ENCODE peak calls at places on chromosome 12, in six cellular contexts. A is stomach; M is body of pancreas; G is suprapubic skin; W is endothelial cell of umbilical vein; K is CD8-positive, alpha-beta T cell. Y is an unnamed sample.

GRCh38 chr12:25497021-25497420 is 56.1 kb downstream of the LMNTD1 start:
- DNase-seq in A (no peak), M (no peak), G (no peak), W (no peak), K (no peak), Y (no peak)

GRCh38 chr12:63889236-63889635 is 44.7 kb downstream of the SRGAP1 start:
- DNase-seq in A (no peak), M (no peak), G (no peak), W (no peak), K (no peak), Y (no peak)

GRCh38 chr12:59624732-59625455 is 29.1 kb downstream of the SLC16A7 start:
- DNase-seq in A (no peak), M (no peak), G (no peak), W (no peak), K (no peak), Y (no peak)

GRCh38 chr12:94660436-94660835 is 10.1 kb upstream of the TMCC3 start:
- DNase-seq in A (no peak), M (no peak), G (no peak), W (no peak), K (no peak), Y (no peak)

GRCh38 chr12:52082668-52082987 is 3.1 kb downstream of the SMIM41 start:
- DNase-seq in A (no peak), M (no peak), G (no peak), W (no peak), K (no peak), Y (no peak)

GRCh38 chr12:3047961-3048360 is 29.2 kb upstream of the TSPAN9 start:
- DNase-seq in A (no peak), M (no peak), G (no peak), W (peak; percentile 12), K (no peak), Y (no peak)

GRCh38 chr12:18141583-18141982 is 51.6 kb upstream of the RERGL start:
- DNase-seq in A (no peak), M (no peak), G (no peak), W (no peak), K (no peak), Y (no peak)

GRCh38 chr12:29534935-29535334 is 37.4 kb upstream of the OVCH1 start:
- DNase-seq in A (no peak), M (no peak), G (no peak), W (no peak), K (no peak), Y (no peak)

GRCh38 chr12:113440947-113441782 is 19.0 kb downstream of the SDSL start:
- DNase-seq in A (no peak), M (no peak), G (no peak), W (no peak), K (no peak), Y (no peak)

GRCh38 chr12:132317233-132317938 is 12.0 kb downstream of the GALNT9 start:
- DNase-seq in A (no peak), M (no peak), G (no peak), W (no peak), K (no peak), Y (peak; percentile 39)

GRCh38 chr12:124747426-124748161 is 116.1 kb downstream of the SCARB1 start:
- DNase-seq in A (no peak), M (no peak), G (no peak), W (peak; percentile 25), K (no peak), Y (no peak)

GRCh38 chr12:124745468-124745890 is 118.2 kb downstream of the SCARB1 start:
- DNase-seq in A (no peak), M (no peak), G (no peak), W (no peak), K (no peak), Y (no peak)

GRCh38 chr12:124745891-124746570 is 117.6 kb downstream of the SCARB1 start:
- DNase-seq in A (peak; percentile 93), M (peak; percentile 85), G (peak; percentile 95), W (peak; percentile 94), K (no peak), Y (peak; percentile 92)

GRCh38 chr12:124744659-124745467 is 118.8 kb downstream of the SCARB1 start:
- DNase-seq in A (no peak), M (no peak), G (no peak), W (no peak), K (no peak), Y (no peak)

GRCh38 chr12:124746649-124747425 is 116.8 kb downstream of the SCARB1 start:
- DNase-seq in A (no peak), M (no peak), G (no peak), W (no peak), K (no peak), Y (no peak)
- TF ChIP-seq CTCF in A (no peak), M (no peak), G (no peak), W (no peak), K (no peak), Y (no peak)

GRCh38 chr12:54215990-54216579 is 27.3 kb upstream of the SMUG1 start:
- DNase-seq in A (no peak), M (no peak), G (no peak), W (no peak), K (no peak), Y (no peak)
- H3K4me3 ChIP-seq in A (no peak overlapping the region), M (no peak overlapping the region), G (no peak overlapping the region), W (no peak overlapping the region), K (peak overlapping the region; percentile 56), Y (peak overlapping the region; percentile 36)

GRCh38 chr12:117470804-117471203 is 109.4 kb upstream of the NOS1 start:
- DNase-seq in A (no peak), M (no peak), G (no peak), W (no peak), K (no peak), Y (no peak)
- TF ChIP-seq CTCF in A (no peak), M (no peak), G (no peak), W (peak; percentile 29), K (no peak), Y (no peak)

GRCh38 chr12:53977596-53978464 is 3.1 kb upstream of the HOTAIR start:
- DNase-seq in A (no peak), M (no peak), G (no peak), W (no peak), K (no peak), Y (no peak)
- H3K4me3 ChIP-seq in A (no peak overlapping the region), M (no peak overlapping the region), G (no peak overlapping the region), W (no peak overlapping the region), K (no peak overlapping the region), Y (no peak overlapping the region)

GRCh38 chr12:101697197-101697929 is at the start of gene CHPT1:
- DNase-seq in A (peak; percentile 82), M (peak; percentile 76), G (peak; percentile 81), W (peak; percentile 50), K (peak; percentile 5), Y (peak; percentile 94)

GRCh38 chr12:101700299-101700820 is 2.9 kb downstream of the CHPT1 start:
- DNase-seq in A (no peak), M (no peak), G (no peak), W (no peak), K (no peak), Y (no peak)

GRCh38 chr12:101697930-101698781 is 716 bp downstream of the CHPT1 start:
- DNase-seq in A (peak; percentile 64), M (peak; percentile 52), G (peak; percentile 80), W (peak; percentile 46), K (no peak), Y (peak; percentile 89)

GRCh38 chr12:101696477-101697196 is 803 bp upstream of the CHPT1 start:
- DNase-seq in A (peak; percentile 32), M (peak; percentile 35), G (peak; percentile 73), W (no peak), K (no peak), Y (no peak)

DNA sequence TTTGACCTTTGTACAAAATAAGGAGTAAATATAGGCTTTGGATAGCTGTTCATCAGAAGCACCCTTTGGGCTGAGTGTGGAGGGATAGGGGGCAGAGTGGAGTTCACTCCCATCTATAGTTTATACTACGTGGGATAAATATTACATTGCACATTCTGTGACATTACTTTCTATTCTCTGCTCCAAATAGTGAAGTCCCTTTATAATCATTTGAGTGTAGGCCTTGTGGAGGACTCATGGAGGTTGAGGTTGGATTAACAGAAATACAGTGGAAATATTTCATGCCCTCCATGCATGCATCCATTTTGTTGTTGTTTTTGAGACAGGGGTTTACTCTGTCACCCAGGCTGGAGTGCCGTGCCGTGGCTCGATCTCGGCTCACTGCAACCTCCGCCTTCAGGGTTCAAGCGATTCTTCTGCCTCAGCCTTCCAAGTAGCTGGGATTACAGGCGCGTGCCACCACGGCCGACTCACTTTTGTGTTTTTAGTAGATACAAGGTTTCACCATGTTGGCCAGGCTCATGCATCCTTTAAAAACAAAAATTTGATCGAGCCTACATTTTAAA is 1.4 kb downstream of the CHPT1 start:
- DNase-seq in A (no peak), M (no peak), G (no peak), W (no peak), K (no peak), Y (no peak)
- TF ChIP-seq CTCF in A (no peak), M (no peak), G (no peak), W (no peak), K (no peak), Y (no peak)

GRCh38 chr12:90026516-90026915 is 317.9 kb upstream of the ATP2B1 start:
- DNase-seq in A (no peak), M (no peak), G (no peak), W (no peak), K (no peak), Y (no peak)

GRCh38 chr12:90029317-90029716 is 320.7 kb upstream of the ATP2B1 start:
- DNase-seq in A (no peak), M (no peak), G (no peak), W (peak; percentile 3), K (no peak), Y (no peak)

GRCh38 chr12:90027041-90027440 is 318.4 kb upstream of the ATP2B1 start:
- DNase-seq in A (no peak), M (no peak), G (no peak), W (no peak), K (no peak), Y (no peak)

GRCh38 chr12:90027889-90028570 is 319.4 kb upstream of the ATP2B1 start:
- DNase-seq in A (no peak), M (no peak), G (no peak), W (no peak), K (no peak), Y (no peak)

DNA sequence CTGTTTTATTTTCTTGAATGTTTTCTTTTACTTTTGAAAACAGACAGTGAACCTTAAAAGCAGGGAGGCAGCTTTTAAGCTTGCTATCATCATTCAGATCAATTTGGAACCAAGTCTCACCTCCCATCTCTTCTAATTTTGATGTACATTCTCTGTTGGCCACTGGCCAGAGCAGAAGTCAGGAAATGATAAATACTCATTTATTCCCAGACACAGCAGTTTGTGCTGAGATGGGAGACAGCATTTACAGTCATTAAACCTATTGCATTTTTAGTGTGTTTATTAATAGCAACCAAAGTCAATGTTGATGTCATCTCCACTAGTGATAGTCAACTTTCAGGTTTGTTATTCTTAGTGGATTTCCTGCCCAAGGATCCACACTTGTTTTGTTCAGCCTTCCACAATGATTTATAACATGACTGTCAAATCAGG is 320.0 kb upstream of the ATP2B1 start:
- DNase-seq in A (no peak), M (no peak), G (no peak), W (peak; percentile 69), K (no peak), Y (no peak)
- H3K4me3 ChIP-seq in A (no peak overlapping the region), M (no peak overlapping the region), G (no peak overlapping the region), W (no peak overlapping the region), K (no peak overlapping the region), Y (no peak overlapping the region)